ENCODE peak calls at places on chromosomes 11 and 22, in four cellular contexts. One of them, this sample, is unnamed.

GRCh38 chr22:42080287-42080686 is 787 bp downstream of the SMDT1 start:
- DNase-seq in cardiac fibroblast: peak
- DNase-seq in sigmoid colon: no peak
- DNase-seq in upper lobe of right lung: peak
- DNase-seq in this sample: no peak

GRCh38 chr11:62127426-62127825 is 3.6 kb downstream of the INCENP start:
- DNase-seq in cardiac fibroblast: no peak
- DNase-seq in sigmoid colon: no peak
- DNase-seq in upper lobe of right lung: no peak
- DNase-seq in this sample: no peak

GRCh38 chr11:124074554-124074953 is 33.4 kb upstream of the OR10G7 start:
- DNase-seq in cardiac fibroblast: no peak
- DNase-seq in sigmoid colon: no peak
- DNase-seq in upper lobe of right lung: no peak
- DNase-seq in this sample: no peak

GRCh38 chr11:1082728-1083620 is 8.3 kb downstream of the MUC2 start:
- DNase-seq in cardiac fibroblast: no peak
- DNase-seq in sigmoid colon: peak
- DNase-seq in upper lobe of right lung: peak
- DNase-seq in this sample: no peak

GRCh38 chr11:64122411-64123101 is 43.4 kb downstream of the MACROD1 start:
- DNase-seq in cardiac fibroblast: no peak
- DNase-seq in sigmoid colon: no peak
- DNase-seq in upper lobe of right lung: no peak
- DNase-seq in this sample: no peak

GRCh38 chr22:29870574-29870973 is 12.4 kb upstream of the MTMR3 start:
- DNase-seq in cardiac fibroblast: no peak
- DNase-seq in sigmoid colon: no peak
- DNase-seq in upper lobe of right lung: no peak
- DNase-seq in this sample: peak

GRCh38 chr11:62067741-62068140 is 56.1 kb upstream of the INCENP start:
- DNase-seq in cardiac fibroblast: no peak
- DNase-seq in sigmoid colon: no peak
- DNase-seq in upper lobe of right lung: no peak
- DNase-seq in this sample: no peak

GRCh38 chr11:84855846-84856245 is 771.3 kb downstream of the DLG2 start:
- DNase-seq in cardiac fibroblast: peak
- DNase-seq in sigmoid colon: no peak
- DNase-seq in upper lobe of right lung: no peak
- DNase-seq in this sample: no peak

GRCh38 chr11:1825785-1826451 is 8.9 kb upstream of the SYT8 start:
- DNase-seq in cardiac fibroblast: no peak
- DNase-seq in sigmoid colon: no peak
- DNase-seq in upper lobe of right lung: no peak
- DNase-seq in this sample: no peak

GRCh38 chr11:19912206-19913118 is 199.8 kb downstream of the NAV2 start:
- DNase-seq in cardiac fibroblast: no peak
- DNase-seq in sigmoid colon: no peak
- DNase-seq in upper lobe of right lung: no peak
- DNase-seq in this sample: no peak

GRCh38 chr11:62574363-62575057 is 819 bp upstream of the EEF1G start:
- DNase-seq in cardiac fibroblast: peak
- DNase-seq in sigmoid colon: no peak
- DNase-seq in upper lobe of right lung: peak
- DNase-seq in this sample: no peak

GRCh38 chr22:39448205-39449054 is 8.4 kb upstream of the MGAT3 start:
- DNase-seq in cardiac fibroblast: no peak
- DNase-seq in sigmoid colon: no peak
- DNase-seq in upper lobe of right lung: no peak
- DNase-seq in this sample: no peak

GRCh38 chr22:30261134-30261533 is 5.5 kb downstream of the OSM start:
- DNase-seq in cardiac fibroblast: peak
- DNase-seq in sigmoid colon: no peak
- DNase-seq in upper lobe of right lung: no peak
- DNase-seq in this sample: no peak

GRCh38 chr11:70490208-70490607 is 91.9 kb downstream of the CTTN start:
- DNase-seq in cardiac fibroblast: no peak
- DNase-seq in sigmoid colon: peak
- DNase-seq in upper lobe of right lung: peak
- DNase-seq in this sample: no peak

GRCh38 chr11:95584180-95584579 is 205.4 kb downstream of the FAM76B start:
- DNase-seq in cardiac fibroblast: peak
- DNase-seq in sigmoid colon: no peak
- DNase-seq in upper lobe of right lung: no peak
- DNase-seq in this sample: no peak

GRCh38 chr11:23284626-23285025 is 424.4 kb upstream of the CCDC179 start:
- DNase-seq in cardiac fibroblast: peak
- DNase-seq in sigmoid colon: no peak
- DNase-seq in upper lobe of right lung: no peak
- DNase-seq in this sample: no peak

GRCh38 chr11:61106906-61107470 is 4.7 kb downstream of the CD5 start:
- DNase-seq in cardiac fibroblast: no peak
- DNase-seq in sigmoid colon: no peak
- DNase-seq in upper lobe of right lung: peak
- DNase-seq in this sample: no peak

GRCh38 chr11:62647609-62648005 is 1.2 kb upstream of the GANAB start:
- DNase-seq in cardiac fibroblast: no peak
- DNase-seq in sigmoid colon: no peak
- DNase-seq in upper lobe of right lung: no peak
- DNase-seq in this sample: no peak

GRCh38 chr11:132734217-132734616 is 798.1 kb downstream of the OPCML start:
- DNase-seq in cardiac fibroblast: peak
- DNase-seq in sigmoid colon: no peak
- DNase-seq in upper lobe of right lung: no peak
- DNase-seq in this sample: no peak

GRCh38 chr11:28835790-28836189 is 727.6 kb downstream of the METTL15 start:
- DNase-seq in cardiac fibroblast: peak
- DNase-seq in sigmoid colon: no peak
- DNase-seq in upper lobe of right lung: no peak
- DNase-seq in this sample: no peak

GRCh38 chr11:94880216-94880615 is 93.1 kb downstream of the CWC15 start:
- DNase-seq in cardiac fibroblast: peak
- DNase-seq in sigmoid colon: no peak
- DNase-seq in upper lobe of right lung: no peak
- DNase-seq in this sample: no peak

GRCh38 chr11:125886997-125887372 is 483 bp upstream of the HYLS1 start:
- DNase-seq in cardiac fibroblast: no peak
- DNase-seq in sigmoid colon: peak
- DNase-seq in upper lobe of right lung: peak
- DNase-seq in this sample: no peak

GRCh38 chr11:122524532-122524882 is 131.0 kb upstream of the UBASH3B start:
- DNase-seq in cardiac fibroblast: no peak
- DNase-seq in sigmoid colon: no peak
- DNase-seq in upper lobe of right lung: no peak
- DNase-seq in this sample: no peak

GRCh38 chr11:62157603-62158002 is 32.4 kb upstream of the SCGB1D1 start:
- DNase-seq in cardiac fibroblast: no peak
- DNase-seq in sigmoid colon: no peak
- DNase-seq in upper lobe of right lung: no peak
- DNase-seq in this sample: no peak

GRCh38 chr22:27627901-27628300 is 173.7 kb downstream of the MN1 start:
- DNase-seq in cardiac fibroblast: no peak
- DNase-seq in sigmoid colon: no peak
- DNase-seq in upper lobe of right lung: no peak
- DNase-seq in this sample: no peak

GRCh38 chr11:111949519-111950426 is 12.6 kb downstream of the DIXDC1 start:
- DNase-seq in cardiac fibroblast: no peak
- DNase-seq in sigmoid colon: no peak
- DNase-seq in upper lobe of right lung: no peak
- DNase-seq in this sample: no peak

GRCh38 chr11:111951565-111951964 is 14.4 kb downstream of the DIXDC1 start:
- DNase-seq in cardiac fibroblast: no peak
- DNase-seq in sigmoid colon: no peak
- DNase-seq in upper lobe of right lung: no peak
- DNase-seq in this sample: no peak

GRCh38 chr11:111957663-111958415 is 20.7 kb downstream of the DIXDC1 start:
- DNase-seq in cardiac fibroblast: no peak
- DNase-seq in sigmoid colon: no peak
- DNase-seq in upper lobe of right lung: no peak
- DNase-seq in this sample: no peak

GRCh38 chr11:111954154-111954553 is 17.0 kb downstream of the DIXDC1 start:
- DNase-seq in cardiac fibroblast: no peak
- DNase-seq in sigmoid colon: no peak
- DNase-seq in upper lobe of right lung: no peak
- DNase-seq in this sample: no peak
- H3K4me3 ChIP-seq in cardiac fibroblast: no peak
- H3K4me3 ChIP-seq in sigmoid colon: no peak
- H3K4me3 ChIP-seq in upper lobe of right lung: no peak
- H3K4me3 ChIP-seq in this sample: no peak

GRCh38 chr11:11263238-11264030 is 89.6 kb downstream of the CSNK2A3 start:
- DNase-seq in cardiac fibroblast: peak
- DNase-seq in sigmoid colon: no peak
- DNase-seq in upper lobe of right lung: no peak
- DNase-seq in this sample: no peak

GRCh38 chr11:11265994-11266606 is 87.0 kb downstream of the CSNK2A3 start:
- DNase-seq in cardiac fibroblast: peak
- DNase-seq in sigmoid colon: no peak
- DNase-seq in upper lobe of right lung: peak
- DNase-seq in this sample: no peak

GRCh38 chr11:11265320-11265719 is 87.7 kb downstream of the CSNK2A3 start:
- DNase-seq in cardiac fibroblast: no peak
- DNase-seq in sigmoid colon: no peak
- DNase-seq in upper lobe of right lung: no peak
- DNase-seq in this sample: no peak

GRCh38 chr11:11262171-11262920 is 90.7 kb downstream of the CSNK2A3 start:
- DNase-seq in cardiac fibroblast: no peak
- DNase-seq in sigmoid colon: no peak
- DNase-seq in upper lobe of right lung: no peak
- DNase-seq in this sample: no peak

DNA sequence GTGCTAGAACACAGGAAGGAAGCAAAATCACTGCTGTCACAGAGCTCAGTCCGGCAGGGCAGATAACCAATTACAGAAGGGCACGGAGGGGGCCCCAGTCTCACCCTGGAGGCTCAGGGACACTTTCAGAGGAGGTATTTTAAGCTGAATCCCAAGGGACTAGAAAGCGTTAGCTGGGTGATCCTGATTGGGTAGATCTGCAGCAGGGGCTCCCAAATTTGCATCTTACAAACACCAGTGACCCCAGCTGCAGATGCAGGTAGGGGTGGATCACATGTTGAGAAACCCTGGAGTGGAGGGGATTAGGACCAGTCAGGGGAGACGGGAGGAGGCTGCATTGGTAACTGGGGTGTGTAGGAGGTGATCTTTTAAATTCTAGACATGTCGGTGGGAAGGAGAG is 91.4 kb downstream of the CSNK2A3 start:
- DNase-seq in cardiac fibroblast: no peak
- DNase-seq in sigmoid colon: no peak
- DNase-seq in upper lobe of right lung: no peak
- DNase-seq in this sample: no peak
- H3K4me3 ChIP-seq in cardiac fibroblast: no peak
- H3K4me3 ChIP-seq in sigmoid colon: no peak
- H3K4me3 ChIP-seq in upper lobe of right lung: no peak
- H3K4me3 ChIP-seq in this sample: no peak

DNA sequence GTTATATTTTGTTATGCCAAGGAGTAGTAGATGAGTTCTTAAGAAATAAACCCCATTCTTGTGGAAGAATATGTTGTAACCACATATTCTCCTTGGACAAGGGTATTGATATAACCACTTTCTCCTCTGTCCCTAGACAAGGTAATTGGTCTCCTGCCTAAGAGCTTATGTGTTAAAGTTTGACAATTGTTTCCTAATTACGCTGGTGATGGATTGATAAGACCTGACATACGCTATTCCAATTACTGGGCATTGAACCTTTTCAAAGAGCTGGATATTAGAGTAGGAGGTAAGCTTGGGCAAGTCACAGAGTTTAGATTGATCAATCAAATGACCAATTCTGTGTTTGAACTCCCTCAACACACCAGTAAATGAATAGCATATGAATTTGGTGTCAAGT is 88.9 kb downstream of the RAB38 start:
- DNase-seq in cardiac fibroblast: no peak
- DNase-seq in sigmoid colon: no peak
- DNase-seq in upper lobe of right lung: no peak
- DNase-seq in this sample: no peak
- H3K4me3 ChIP-seq in cardiac fibroblast: no peak
- H3K4me3 ChIP-seq in sigmoid colon: no peak
- H3K4me3 ChIP-seq in upper lobe of right lung: no peak
- H3K4me3 ChIP-seq in this sample: no peak

DNA sequence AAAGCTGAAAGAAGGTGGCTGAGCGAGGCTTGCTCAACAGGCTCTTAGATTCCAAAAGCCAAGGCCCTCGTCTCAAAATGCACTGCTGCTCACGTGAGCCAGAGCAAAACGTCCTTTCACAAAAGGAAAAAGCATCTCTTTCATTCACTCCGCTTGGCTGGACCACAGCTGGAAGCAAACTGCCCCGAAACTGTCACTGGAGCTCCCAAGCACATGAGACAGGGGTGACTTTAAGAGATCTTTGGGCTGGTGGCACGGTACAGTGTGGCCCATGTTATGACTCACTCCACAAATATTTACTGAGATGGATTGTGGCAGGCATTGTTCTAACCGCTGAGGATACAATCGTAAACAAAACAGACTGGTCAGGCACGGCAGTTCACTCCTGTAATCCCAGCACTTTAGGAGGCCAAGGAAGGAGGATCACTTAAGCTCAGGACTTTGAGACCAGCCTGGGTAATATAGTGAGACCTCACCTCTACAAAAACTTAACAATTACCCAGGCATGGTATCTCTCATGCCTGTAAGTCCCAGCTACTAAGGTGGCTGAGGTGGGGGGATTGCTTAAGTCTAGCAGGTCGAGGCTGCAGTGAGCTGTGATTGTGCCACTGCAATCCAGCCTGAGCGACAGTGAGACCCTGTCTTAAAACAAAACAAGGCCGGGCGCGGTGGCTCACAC is 3.6 kb downstream of the PLA2G6 start:
- DNase-seq in cardiac fibroblast: peak
- DNase-seq in sigmoid colon: peak
- DNase-seq in upper lobe of right lung: no peak
- DNase-seq in this sample: no peak
- H3K4me3 ChIP-seq in cardiac fibroblast: no peak
- H3K4me3 ChIP-seq in sigmoid colon: no peak
- H3K4me3 ChIP-seq in upper lobe of right lung: no peak
- H3K4me3 ChIP-seq in this sample: no peak

DNA sequence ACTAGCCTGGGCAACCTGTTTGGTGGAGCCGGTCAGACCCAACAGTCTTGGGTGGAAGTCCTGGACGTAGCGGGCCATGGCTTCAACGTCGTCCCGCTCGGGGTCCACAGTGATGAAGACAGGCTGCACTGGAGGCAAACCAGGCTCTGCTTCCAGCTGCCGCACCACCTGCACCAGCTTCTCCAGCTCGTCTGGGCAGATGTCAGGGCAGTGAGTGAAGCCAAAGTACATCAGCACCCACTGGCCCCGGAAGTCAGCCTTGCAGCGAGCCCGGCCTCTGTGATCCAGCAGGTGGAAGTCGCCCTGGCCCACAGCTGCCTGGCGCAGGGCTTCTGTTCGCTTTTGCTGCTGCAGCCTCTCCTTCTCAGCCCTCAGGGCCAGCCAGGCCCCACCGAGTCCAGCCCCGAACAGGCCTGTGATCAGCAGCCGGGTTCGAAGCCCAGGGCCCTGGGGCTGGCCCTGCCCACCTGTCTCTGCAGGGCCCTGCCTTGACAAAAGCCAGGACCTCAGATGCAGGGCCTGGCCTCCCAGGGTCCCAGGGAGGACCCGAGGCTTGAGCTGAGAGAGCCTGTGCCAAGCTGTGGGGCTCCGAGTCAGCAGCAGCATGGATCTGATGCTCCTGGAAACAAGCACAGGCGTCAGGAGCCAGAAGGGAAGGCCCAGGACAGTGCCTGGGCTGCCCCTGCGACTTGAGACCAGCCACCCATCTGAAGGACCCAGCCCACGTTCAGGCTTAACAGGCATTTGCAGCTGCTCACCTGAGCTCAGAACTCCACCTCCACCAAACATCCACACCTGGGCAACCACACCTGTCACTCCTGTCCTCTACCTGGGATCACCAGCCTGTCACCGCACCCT is 1.4 kb downstream of the SCO2 start:
- DNase-seq in cardiac fibroblast: no peak
- DNase-seq in sigmoid colon: peak
- DNase-seq in upper lobe of right lung: no peak
- DNase-seq in this sample: no peak
- H3K4me3 ChIP-seq in cardiac fibroblast: peak
- H3K4me3 ChIP-seq in sigmoid colon: peak
- H3K4me3 ChIP-seq in upper lobe of right lung: peak
- H3K4me3 ChIP-seq in this sample: peak

This sample was measured in Jurkat, Clone E6-1.